ENCODE peak calls at places on chromosomes 7 and 10, in nine cellular contexts. N is A549; G is GM10248; I is CD8-positive, alpha-beta memory T cell; L is activated CD4-positive, alpha-beta T cell treated with anti-CD3 and anti-CD28 coated beads, Interleukin-2, amount 10 ng/mL, durations not matched to agents 7 days and 5 days; T is NCI-H2107; E is fibroblast of mammary gland; X is RCC 7860; H is neuronal stem cell. S is an unnamed sample.
A peak's percentile ranks its signal among the peaks of the same experiment; 100 is the strongest.

GRCh38 chr7:148400101-148400500 is 190.5 kb upstream of the C7orf33 start:
- DNase-seq in N (no peak), G (no peak), I (no peak), L (no peak), T (no peak), E (no peak), X (no peak), H (no peak), S (no peak)

GRCh38 chr10:114498413-114499111 is 94.3 kb upstream of the AFAP1L2 start:
- DNase-seq in N (no peak), G (peak; percentile 41), I (no peak), L (no peak), T (no peak), E (no peak), X (no peak), H (no peak), S (no peak)

GRCh38 chr7:150357771-150358427 is 10.7 kb upstream of the REPIN1 start:
- DNase-seq in N (no peak), G (no peak), I (no peak), L (no peak), T (no peak), E (peak; percentile 30), X (peak; percentile 60), H (no peak), S (no peak)

GRCh38 chr10:87054373-87055295 is 34.5 kb downstream of the FAM25A start:
- DNase-seq in N (no peak), G (no peak), I (no peak), L (no peak), T (no peak), E (peak; percentile 71), X (no peak), H (peak; percentile 30), S (no peak)

GRCh38 chr7:107147464-107148214 is 21.2 kb upstream of the HBP1 start:
- DNase-seq in N (peak; percentile 43), G (peak; percentile 35), I (no peak), L (peak; percentile 48), T (no peak), E (peak; percentile 57), X (no peak), H (no peak), S (no peak)

GRCh38 chr7:2104107-2104710 is 128.5 kb downstream of the MAD1L1 start:
- DNase-seq in N (peak; percentile 81), G (peak; percentile 87), I (peak; percentile 51), L (peak; percentile 60), T (no peak), E (peak; percentile 94), X (no peak), H (peak; percentile 64), S (no peak)

GRCh38 chr7:128888756-128889095 is 21.8 kb downstream of the KCP start:
- DNase-seq in N (no peak), G (no peak), I (no peak), L (no peak), T (no peak), E (no peak), X (no peak), H (no peak), S (no peak)

GRCh38 chr10:123327450-123327849 is 173.2 kb downstream of the BUB3 start:
- DNase-seq in N (no peak), G (peak; percentile 44), I (no peak), L (no peak), T (no peak), E (no peak), X (no peak), H (no peak), S (no peak)

GRCh38 chr10:62374862-62375710 is 917 bp downstream of the ZNF365 start:
- DNase-seq in N (peak; percentile 29), G (no peak), I (no peak), L (no peak), T (no peak), E (peak; percentile 10), X (peak; percentile 39), H (no peak), S (no peak)

GRCh38 chr7:490461-491291 is 29.0 kb downstream of the PDGFA start:
- DNase-seq in N (no peak), G (peak; percentile 52), I (no peak), L (no peak), T (no peak), E (no peak), X (no peak), H (no peak), S (peak; percentile 49)

S was measured in DMS79.